ENCODE peak calls at places on chromosomes 6 and 20, in ten cellular contexts. I is neural crest cell, K is GM12865, P is fibroblast of the aortic adventitia, C is GM13976, G is BE2C, H is spleen, U is tibial nerve, Q is ovary, A is glutamatergic neuron. N is an unnamed sample.
A peak's percentile ranks its signal among the peaks of the same experiment; 100 is the strongest.

GRCh38 chr20:10447028-10447427 is 11.9 kb downstream of the SLX4IP start:
- DNase-seq in I (no peak), K (peak; percentile 93), P (peak; percentile 72), C (peak; percentile 78), G (peak; percentile 49), H (no peak), U (no peak), Q (no peak), A (no peak), N (no peak)

GRCh38 chr20:32017711-32018251 is 7.5 kb downstream of the CCM2L start:
- DNase-seq in I (no peak), K (peak; percentile 31), P (no peak), C (peak; percentile 74), G (peak; percentile 30), H (peak; percentile 79), U (no peak), Q (no peak), A (peak; percentile 70), N (no peak)

GRCh38 chr20:16641511-16641910 is 68.3 kb upstream of the KIF16B start:
- DNase-seq in I (no peak), K (no peak), P (no peak), C (no peak), G (no peak), H (no peak), U (no peak), Q (no peak), A (no peak), N (no peak)

GRCh38 chr6:69647726-69648125 is 149.1 kb downstream of the LMBRD1 start:
- DNase-seq in I (no peak), K (no peak), P (no peak), C (no peak), G (no peak), H (no peak), U (no peak), Q (no peak), A (no peak), N (no peak)

GRCh38 chr20:64110411-64111068 is 3.2 kb upstream of the NPBWR2 start:
- DNase-seq in I (no peak), K (no peak), P (no peak), C (no peak), G (no peak), H (peak; percentile 68), U (no peak), Q (peak; percentile 12), A (peak; percentile 14), N (peak; percentile 63)

GRCh38 chr6:32178547-32179440 is 589 bp downstream of the RNF5 start:
- DNase-seq in I (no peak), K (no peak), P (peak; percentile 12), C (no peak), G (no peak), H (no peak), U (no peak), Q (no peak), A (peak; percentile 49), N (no peak)

GRCh38 chr20:64177420-64177783 is 13.2 kb downstream of the MYT1 start:
- DNase-seq in I (no peak), K (no peak), P (no peak), C (no peak), G (no peak), H (no peak), U (no peak), Q (no peak), A (no peak), N (no peak)

GRCh38 chr6:167116109-167116837 is 6.6 kb upstream of the CCR6 start:
- DNase-seq in I (no peak), K (no peak), P (peak; percentile 38), C (no peak), G (peak; percentile 24), H (no peak), U (no peak), Q (no peak), A (no peak), N (no peak)

GRCh38 chr6:17239260-17239659 is 41.9 kb upstream of the RBM24 start:
- DNase-seq in I (no peak), K (no peak), P (no peak), C (no peak), G (no peak), H (no peak), U (no peak), Q (no peak), A (no peak), N (no peak)

GRCh38 chr20:48698507-48699267 is 129.1 kb downstream of the PREX1 start:
- DNase-seq in I (no peak), K (no peak), P (no peak), C (no peak), G (no peak), H (peak; percentile 16), U (no peak), Q (no peak), A (no peak), N (no peak)
- TF ChIP-seq CTCF in I (no peak), K (no peak), P (no peak), C (no peak), G (peak; percentile 52), H (no peak), U (no peak), Q (no peak), A (no peak), N (no peak)

DNA sequence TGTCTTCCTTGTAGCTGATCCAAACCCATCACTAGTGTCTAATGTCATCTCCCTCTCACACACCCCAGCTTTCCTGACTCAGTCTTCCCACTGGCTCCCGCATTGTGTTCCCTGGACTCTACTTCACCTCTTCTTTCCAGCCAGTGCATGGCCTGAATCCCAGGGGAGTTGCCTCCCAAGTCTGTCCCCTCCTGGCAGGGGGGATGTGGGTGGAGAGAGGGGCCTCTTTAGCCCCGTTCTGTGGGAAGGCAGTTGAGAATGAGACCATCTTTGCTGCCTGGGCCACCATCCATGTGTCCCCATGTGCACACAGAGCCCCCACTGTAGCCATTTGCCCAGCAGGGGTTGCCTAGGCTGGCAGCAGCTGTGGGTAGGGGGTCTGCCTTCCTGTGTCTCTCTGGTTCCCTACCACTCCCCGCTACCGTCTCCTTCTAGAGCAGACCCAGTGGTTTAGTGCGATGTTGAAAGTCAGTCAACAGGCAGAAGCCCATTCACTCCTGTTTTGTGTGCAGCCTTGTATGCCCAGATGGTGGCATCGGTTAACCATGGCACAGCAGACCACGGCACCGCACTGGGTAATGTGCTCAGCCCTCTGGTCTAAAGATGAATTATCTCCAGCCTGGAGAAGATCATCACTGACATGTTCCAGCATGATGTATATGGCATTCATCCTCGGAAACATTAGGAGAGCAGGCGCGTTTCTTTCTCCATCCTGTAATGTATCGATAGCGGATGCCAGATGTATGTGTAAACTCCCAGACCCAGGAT is 178.8 kb upstream of the SNX9 start:
- DNase-seq in I (no peak), K (no peak), P (peak; percentile 51), C (no peak), G (peak; percentile 39), H (no peak), U (no peak), Q (no peak), A (no peak), N (no peak)
- TF ChIP-seq CTCF in I (no peak), K (peak; percentile 1), P (peak; percentile 56), C (no peak), G (peak; percentile 42), H (no peak), U (no peak), Q (no peak), A (no peak), N (no peak)

GRCh38 chr6:127547215-127547614 is 28.1 kb upstream of the MTCL3 start:
- DNase-seq in I (no peak), K (peak; percentile 14), P (no peak), C (no peak), G (peak; percentile 32), H (no peak), U (no peak), Q (no peak), A (no peak), N (no peak)

GRCh38 chr6:127550403-127550802 is 26.6 kb upstream of the C6orf58 start:
- DNase-seq in I (no peak), K (no peak), P (peak; percentile 49), C (no peak), G (no peak), H (no peak), U (no peak), Q (no peak), A (no peak), N (no peak)

DNA sequence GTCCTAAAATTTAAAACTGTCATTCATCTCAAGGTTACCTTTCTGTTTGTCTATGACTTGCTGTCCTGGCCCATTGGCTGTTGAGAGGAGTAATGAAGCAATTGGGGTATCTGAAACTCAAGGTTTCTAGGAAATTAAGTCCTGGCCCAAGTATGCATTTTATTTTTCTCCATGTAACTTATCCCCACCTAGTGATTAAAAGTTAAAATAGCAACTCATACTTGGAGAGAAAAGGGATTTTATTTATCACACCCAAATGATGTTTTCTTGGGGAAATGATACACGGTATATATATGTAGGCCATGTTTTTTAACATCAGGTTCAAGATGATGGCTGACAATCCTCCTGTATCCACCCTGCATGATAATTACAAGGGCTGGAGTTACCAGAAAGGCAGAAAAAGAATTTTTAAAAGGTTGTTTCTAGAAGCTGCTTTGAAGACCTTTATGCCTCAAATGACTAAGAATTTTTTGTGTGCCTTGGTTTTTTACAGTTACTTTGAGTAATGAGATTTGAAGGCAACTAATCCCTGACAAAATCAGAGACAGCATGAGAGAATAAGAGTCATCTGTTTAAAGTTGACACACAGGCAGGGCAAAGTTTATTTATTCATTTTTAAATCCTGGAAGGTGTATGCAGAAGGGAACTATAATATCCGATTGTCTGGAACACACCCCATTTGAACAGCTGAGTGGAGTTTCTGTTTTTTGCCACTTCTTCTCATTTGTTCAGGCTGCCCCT is 28.9 kb upstream of the C6orf58 start:
- DNase-seq in I (no peak), K (no peak), P (peak; percentile 32), C (no peak), G (no peak), H (no peak), U (no peak), Q (no peak), A (no peak), N (no peak)
- TF ChIP-seq CTCF in I (no peak), K (no peak), P (peak; percentile 46), C (no peak), G (no peak), H (no peak), U (no peak), Q (no peak), A (no peak), N (peak; percentile 48)

DNA sequence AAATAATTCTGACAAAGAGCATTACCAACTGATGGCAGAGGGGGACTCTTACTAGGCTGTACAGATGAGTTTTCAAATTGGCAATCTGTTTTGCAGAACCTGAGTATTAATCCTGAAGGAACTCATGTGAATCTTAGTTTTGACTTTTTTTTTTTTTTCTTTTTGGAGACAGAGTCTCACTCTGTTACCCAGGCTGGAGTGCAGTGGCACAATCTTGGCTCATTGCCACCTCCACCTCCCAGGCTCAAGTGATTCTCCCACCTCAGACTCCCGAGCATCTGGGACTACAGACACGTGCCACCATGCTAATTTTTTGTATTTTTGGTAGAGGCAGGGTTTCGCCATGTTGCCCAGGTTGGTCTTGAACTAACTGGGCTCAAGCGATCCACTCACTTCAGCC is 49.3 kb downstream of the KCTD20 start:
- DNase-seq in I (no peak), K (no peak), P (no peak), C (no peak), G (peak; percentile 19), H (no peak), U (no peak), Q (no peak), A (no peak), N (no peak)
- TF ChIP-seq CTCF in I (no peak), K (no peak), P (no peak), C (no peak), G (no peak), H (no peak), U (no peak), Q (no peak), A (no peak), N (no peak)

N was measured in type B pancreatic cell.